ENCODE peak calls at places on chromosome 6, in four cellular contexts. One of them, this sample, is unnamed.

GRCh38 chr6:104256547-104257144 is 603.1 kb downstream of the HACE1 start:
- DNase-seq in progenitor cell of endocrine pancreas: no peak
- DNase-seq in adrenal gland: no peak
- DNase-seq in fibroblast of lung: no peak
- DNase-seq in this sample: no peak

GRCh38 chr6:108442770-108443520 is 117.8 kb upstream of the FOXO3 start:
- DNase-seq in progenitor cell of endocrine pancreas: no peak
- DNase-seq in adrenal gland: no peak
- DNase-seq in fibroblast of lung: no peak
- DNase-seq in this sample: no peak

GRCh38 chr6:42136508-42137191 is 5.8 kb downstream of the C6orf132 start:
- DNase-seq in progenitor cell of endocrine pancreas: no peak
- DNase-seq in adrenal gland: no peak
- DNase-seq in fibroblast of lung: peak; percentile 91
- DNase-seq in this sample: no peak

GRCh38 chr6:168130683-168131371 is 51.8 kb upstream of the FRMD1 start:
- DNase-seq in progenitor cell of endocrine pancreas: peak; percentile 6
- DNase-seq in adrenal gland: no peak
- DNase-seq in fibroblast of lung: no peak
- DNase-seq in this sample: no peak

GRCh38 chr6:137699036-137699683 is 167.9 kb upstream of the TNFAIP3 start:
- DNase-seq in progenitor cell of endocrine pancreas: no peak
- DNase-seq in adrenal gland: no peak
- DNase-seq in fibroblast of lung: no peak
- DNase-seq in this sample: no peak

GRCh38 chr6:20876016-20876415 is 341.8 kb downstream of the CDKAL1 start:
- DNase-seq in progenitor cell of endocrine pancreas: no peak
- DNase-seq in adrenal gland: no peak
- DNase-seq in fibroblast of lung: peak; percentile 86
- DNase-seq in this sample: no peak

GRCh38 chr6:56618050-56618449 is 24.6 kb downstream of the DST start:
- DNase-seq in progenitor cell of endocrine pancreas: no peak
- DNase-seq in adrenal gland: no peak
- DNase-seq in fibroblast of lung: no peak
- DNase-seq in this sample: no peak

GRCh38 chr6:114157848-114158247 is 185.0 kb downstream of the HS3ST5 start:
- DNase-seq in progenitor cell of endocrine pancreas: no peak
- DNase-seq in adrenal gland: no peak
- DNase-seq in fibroblast of lung: no peak
- DNase-seq in this sample: no peak

GRCh38 chr6:138336221-138336620 is 41.5 kb upstream of the SMIM28 start:
- DNase-seq in progenitor cell of endocrine pancreas: no peak
- DNase-seq in adrenal gland: no peak
- DNase-seq in fibroblast of lung: no peak
- DNase-seq in this sample: no peak

GRCh38 chr6:31057426-31058003 is 47.2 kb downstream of the MUC22 start:
- DNase-seq in progenitor cell of endocrine pancreas: no peak
- DNase-seq in adrenal gland: no peak
- DNase-seq in fibroblast of lung: peak; percentile 66
- DNase-seq in this sample: no peak

GRCh38 chr6:31110825-31111582 is 1.4 kb downstream of the C6orf15 start:
- DNase-seq in progenitor cell of endocrine pancreas: no peak
- DNase-seq in adrenal gland: no peak
- DNase-seq in fibroblast of lung: no peak
- DNase-seq in this sample: no peak

GRCh38 chr6:73704260-73704659 is 8.3 kb downstream of the CD109 start:
- DNase-seq in progenitor cell of endocrine pancreas: no peak
- DNase-seq in adrenal gland: no peak
- DNase-seq in fibroblast of lung: peak; percentile 99
- DNase-seq in this sample: no peak

GRCh38 chr6:23446394-23447001 is 679.5 kb upstream of the NRSN1 start:
- DNase-seq in progenitor cell of endocrine pancreas: no peak
- DNase-seq in adrenal gland: no peak
- DNase-seq in fibroblast of lung: peak; percentile 58
- DNase-seq in this sample: no peak

GRCh38 chr6:148736779-148737412 is 9.9 kb upstream of the UST start:
- DNase-seq in progenitor cell of endocrine pancreas: no peak
- DNase-seq in adrenal gland: no peak
- DNase-seq in fibroblast of lung: no peak
- DNase-seq in this sample: no peak

GRCh38 chr6:98946877-98947410 is 802 bp downstream of the FBXL4 start:
- DNase-seq in progenitor cell of endocrine pancreas: no peak
- DNase-seq in adrenal gland: no peak
- DNase-seq in fibroblast of lung: peak; percentile 23
- DNase-seq in this sample: peak; percentile 8

GRCh38 chr6:21873562-21873961 is 280.0 kb downstream of the SOX4 start:
- DNase-seq in progenitor cell of endocrine pancreas: no peak
- DNase-seq in adrenal gland: no peak
- DNase-seq in fibroblast of lung: peak; percentile 97
- DNase-seq in this sample: no peak

GRCh38 chr6:124400600-124400999 is 561.6 kb upstream of the RNF217 start:
- DNase-seq in progenitor cell of endocrine pancreas: no peak
- DNase-seq in adrenal gland: no peak
- DNase-seq in fibroblast of lung: no peak
- DNase-seq in this sample: no peak

GRCh38 chr6:168956884-168957730 is 296.5 kb downstream of the THBS2 start:
- DNase-seq in progenitor cell of endocrine pancreas: peak; percentile 46
- DNase-seq in adrenal gland: peak; percentile 81
- DNase-seq in fibroblast of lung: peak; percentile 78
- DNase-seq in this sample: peak; percentile 44

GRCh38 chr6:16006681-16007080 is 122.2 kb upstream of the MYLIP start:
- DNase-seq in progenitor cell of endocrine pancreas: no peak
- DNase-seq in adrenal gland: no peak
- DNase-seq in fibroblast of lung: no peak
- DNase-seq in this sample: no peak

GRCh38 chr6:114375803-114376202 is 33.0 kb upstream of the HS3ST5 start:
- DNase-seq in progenitor cell of endocrine pancreas: no peak
- DNase-seq in adrenal gland: no peak
- DNase-seq in fibroblast of lung: no peak
- DNase-seq in this sample: no peak

GRCh38 chr6:13733178-13733851 is 21.7 kb upstream of the RANBP9 start:
- DNase-seq in progenitor cell of endocrine pancreas: no peak
- DNase-seq in adrenal gland: peak; percentile 88
- DNase-seq in fibroblast of lung: peak; percentile 86
- DNase-seq in this sample: no peak

GRCh38 chr6:166498228-166498627 is 88.2 kb downstream of the RAMACL start:
- DNase-seq in progenitor cell of endocrine pancreas: no peak
- DNase-seq in adrenal gland: no peak
- DNase-seq in fibroblast of lung: no peak
- DNase-seq in this sample: no peak

GRCh38 chr6:108622601-108623335 is 62.1 kb downstream of the FOXO3 start:
- DNase-seq in progenitor cell of endocrine pancreas: no peak
- DNase-seq in adrenal gland: peak; percentile 36
- DNase-seq in fibroblast of lung: peak; percentile 96
- DNase-seq in this sample: no peak

GRCh38 chr6:118903691-118904090 is 9.7 kb downstream of the ASF1A start:
- DNase-seq in progenitor cell of endocrine pancreas: no peak
- DNase-seq in adrenal gland: no peak
- DNase-seq in fibroblast of lung: no peak
- DNase-seq in this sample: no peak

GRCh38 chr6:19968201-19968600 is 131.0 kb downstream of the ID4 start:
- DNase-seq in progenitor cell of endocrine pancreas: no peak
- DNase-seq in adrenal gland: no peak
- DNase-seq in fibroblast of lung: peak; percentile 0
- DNase-seq in this sample: no peak

GRCh38 chr6:147689398-147689797 is 180.9 kb downstream of the SAMD5 start:
- DNase-seq in progenitor cell of endocrine pancreas: no peak
- DNase-seq in adrenal gland: no peak
- DNase-seq in fibroblast of lung: no peak
- DNase-seq in this sample: no peak

GRCh38 chr6:92892626-92893025 is 526.7 kb downstream of the EPHA7 start:
- DNase-seq in progenitor cell of endocrine pancreas: no peak
- DNase-seq in adrenal gland: no peak
- DNase-seq in fibroblast of lung: no peak
- DNase-seq in this sample: no peak

GRCh38 chr6:72704979-72705378 is 83.1 kb downstream of the KCNQ5 start:
- DNase-seq in progenitor cell of endocrine pancreas: no peak
- DNase-seq in adrenal gland: no peak
- DNase-seq in fibroblast of lung: no peak
- DNase-seq in this sample: no peak

GRCh38 chr6:117613920-117614535 is 11.7 kb upstream of the GOPC start:
- DNase-seq in progenitor cell of endocrine pancreas: no peak
- DNase-seq in adrenal gland: no peak
- DNase-seq in fibroblast of lung: peak; percentile 65
- DNase-seq in this sample: no peak

DNA sequence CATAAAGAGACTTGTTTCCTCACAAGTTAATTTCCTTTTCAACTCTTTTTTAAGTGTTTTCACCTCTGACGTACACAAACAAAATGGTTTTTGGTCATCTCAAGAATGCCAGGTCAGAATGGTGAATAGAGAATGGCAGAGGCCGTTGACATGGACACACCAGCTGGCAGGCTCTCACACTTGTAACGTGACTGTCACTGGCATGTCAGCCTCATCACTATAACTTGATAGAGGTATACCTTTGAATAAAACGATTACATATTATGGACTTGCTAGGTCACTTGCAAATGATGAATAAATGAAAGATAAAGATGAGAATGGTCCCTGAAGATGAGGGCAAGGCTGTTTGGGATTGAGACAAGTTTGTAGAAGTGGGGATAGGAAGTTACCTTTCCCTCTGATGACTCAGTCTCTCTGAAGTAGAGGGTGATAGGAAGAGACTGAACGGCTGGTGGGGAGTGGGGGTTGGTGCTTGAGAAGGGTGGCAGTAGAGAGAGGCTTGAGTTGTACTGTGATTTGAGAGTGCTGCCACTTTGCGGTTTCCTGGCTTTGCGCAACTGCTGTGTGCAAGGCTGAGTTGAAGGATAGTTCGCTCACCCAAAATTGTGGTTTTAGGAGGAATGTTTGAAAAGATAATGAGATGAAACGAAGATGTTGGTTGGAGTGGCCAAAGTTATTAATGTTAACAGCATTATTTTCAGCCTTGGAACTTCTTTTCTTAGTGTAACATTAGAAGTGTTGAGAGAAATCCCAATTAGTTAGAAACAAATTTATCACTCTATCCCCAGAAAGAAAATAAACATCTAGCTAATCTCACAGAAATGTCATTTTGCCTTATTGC is 30.3 kb downstream of the TBPL1 start:
- DNase-seq in progenitor cell of endocrine pancreas: no peak
- DNase-seq in adrenal gland: no peak
- DNase-seq in fibroblast of lung: peak; percentile 76
- DNase-seq in this sample: no peak
- TF ChIP-seq CTCF in progenitor cell of endocrine pancreas: no peak
- TF ChIP-seq CTCF in adrenal gland: no peak
- TF ChIP-seq CTCF in fibroblast of lung: no peak
- TF ChIP-seq CTCF in this sample: no peak

DNA sequence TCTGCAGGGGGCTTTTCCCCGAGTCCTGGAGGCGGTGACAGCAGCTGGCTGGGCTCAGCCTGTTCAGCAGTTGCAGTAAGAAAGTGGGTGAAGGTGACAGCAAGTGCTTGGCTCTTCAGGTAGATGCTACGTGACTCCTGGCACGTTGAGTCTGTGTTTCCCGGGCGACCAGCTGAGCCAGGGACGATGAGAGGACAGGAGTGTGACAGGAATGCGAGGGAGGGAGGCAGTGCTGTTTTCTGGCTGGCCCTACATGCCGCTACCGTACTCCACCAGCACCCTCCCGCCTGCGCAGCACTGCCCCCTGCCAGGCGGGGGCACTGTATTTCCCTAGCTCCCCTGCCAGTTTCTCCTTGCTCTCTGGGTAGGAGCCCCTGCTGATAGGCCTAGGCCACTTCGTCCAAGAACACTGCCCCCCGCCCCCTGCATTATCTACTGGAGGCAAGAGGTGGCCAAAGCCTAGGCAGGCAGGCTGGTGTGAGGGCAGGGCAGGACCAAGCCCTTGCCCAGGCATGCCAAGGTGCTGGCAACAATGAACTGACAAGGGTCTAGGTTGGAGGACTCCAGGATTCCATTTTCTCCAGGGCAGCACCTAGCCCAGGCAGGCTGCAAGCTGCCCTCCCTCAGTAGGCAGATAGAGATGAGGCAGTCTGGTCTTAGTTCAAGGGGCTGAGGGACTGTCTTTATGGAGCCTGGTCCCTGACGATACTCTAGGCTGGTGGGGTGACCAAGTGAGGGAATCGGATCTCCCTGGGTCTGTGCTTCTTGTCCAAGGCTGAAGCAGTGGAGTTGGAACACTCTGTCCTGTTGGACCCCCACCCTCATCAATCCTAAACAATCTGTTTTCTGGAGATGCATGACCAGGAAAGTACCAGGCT is 19.2 kb downstream of the MRPS18A start:
- DNase-seq in progenitor cell of endocrine pancreas: peak; percentile 44
- DNase-seq in adrenal gland: peak; percentile 77
- DNase-seq in fibroblast of lung: peak; percentile 48
- DNase-seq in this sample: peak; percentile 13
- TF ChIP-seq CTCF in progenitor cell of endocrine pancreas: peak; percentile 59
- TF ChIP-seq CTCF in adrenal gland: peak; percentile 44
- TF ChIP-seq CTCF in fibroblast of lung: peak; percentile 52
- TF ChIP-seq CTCF in this sample: no peak

DNA sequence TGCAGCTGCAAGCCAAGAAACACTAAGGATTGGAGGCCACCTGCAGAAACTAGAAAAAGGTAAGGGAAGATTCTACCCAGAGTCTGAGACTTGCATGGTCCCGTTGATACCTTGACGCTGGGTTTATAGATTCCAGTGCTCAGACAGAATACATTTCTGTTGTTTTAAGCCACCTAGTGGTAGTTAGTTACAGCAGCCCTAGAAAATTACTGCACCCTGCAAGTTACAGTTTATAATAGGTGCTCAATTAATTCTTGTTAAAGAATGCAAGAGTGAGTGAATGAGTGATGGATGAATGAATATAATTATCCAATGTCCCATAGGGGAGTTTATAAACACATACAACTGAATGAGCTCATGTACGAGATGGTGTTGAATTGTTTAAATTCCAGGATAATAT is 453.1 kb upstream of the SLC35B3 start:
- DNase-seq in progenitor cell of endocrine pancreas: no peak
- DNase-seq in adrenal gland: no peak
- DNase-seq in fibroblast of lung: no peak
- DNase-seq in this sample: no peak
- TF ChIP-seq CTCF in progenitor cell of endocrine pancreas: peak; percentile 37
- TF ChIP-seq CTCF in adrenal gland: peak; percentile 45
- TF ChIP-seq CTCF in fibroblast of lung: no peak
- TF ChIP-seq CTCF in this sample: no peak

DNA sequence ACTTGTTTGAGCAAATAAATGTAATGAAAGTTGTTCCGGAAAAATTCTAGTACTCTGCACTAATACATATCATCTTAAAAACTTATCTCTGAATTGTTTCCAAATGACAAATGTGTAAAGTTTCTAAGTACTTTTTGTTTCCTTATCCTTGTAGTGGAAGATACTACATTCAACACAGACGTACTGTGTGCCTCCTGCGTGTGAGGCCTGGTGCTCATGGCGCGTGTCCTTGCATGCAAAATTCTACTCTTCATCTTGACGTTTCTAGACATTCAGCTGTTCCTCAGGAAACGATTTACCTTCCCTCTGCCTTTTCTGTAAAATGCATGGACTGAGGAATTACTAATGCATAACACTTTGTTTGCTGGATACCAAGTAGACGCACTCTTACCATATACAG is 11.5 kb downstream of the DLL1 start:
- DNase-seq in progenitor cell of endocrine pancreas: no peak
- DNase-seq in adrenal gland: no peak
- DNase-seq in fibroblast of lung: no peak
- DNase-seq in this sample: no peak
- TF ChIP-seq CTCF in progenitor cell of endocrine pancreas: no peak
- TF ChIP-seq CTCF in adrenal gland: no peak
- TF ChIP-seq CTCF in fibroblast of lung: no peak
- TF ChIP-seq CTCF in this sample: no peak

GRCh38 chr6:70901324-70901723 is 55.5 kb downstream of the B3GAT2 start:
- DNase-seq in progenitor cell of endocrine pancreas: no peak
- DNase-seq in adrenal gland: no peak
- DNase-seq in fibroblast of lung: no peak
- DNase-seq in this sample: no peak
- TF ChIP-seq CTCF in progenitor cell of endocrine pancreas: peak; percentile 39
- TF ChIP-seq CTCF in adrenal gland: peak; percentile 23
- TF ChIP-seq CTCF in fibroblast of lung: peak; percentile 21
- TF ChIP-seq CTCF in this sample: no peak

GRCh38 chr6:29602564-29603361 is 17.8 kb downstream of the OR2H2 start:
- DNase-seq in progenitor cell of endocrine pancreas: no peak
- DNase-seq in adrenal gland: no peak
- DNase-seq in fibroblast of lung: peak; percentile 16
- DNase-seq in this sample: no peak
- TF ChIP-seq CTCF in progenitor cell of endocrine pancreas: peak; percentile 49
- TF ChIP-seq CTCF in adrenal gland: no peak
- TF ChIP-seq CTCF in fibroblast of lung: no peak
- TF ChIP-seq CTCF in this sample: no peak